ENCODE peak calls at places on chromosomes 12 and 14, in seven cellular contexts. I, X, Z, R, Y, G and D are unnamed samples.

GRCh38 chr12:133130038-133130807 is at the start of the genes ZNF10 and ZNF891:
- DNase-seq in I (peak; percentile 99), X (peak; percentile 95), Z (peak; percentile 98), R (peak; percentile 95), Y (peak; percentile 93), G (peak; percentile 65), D (peak; percentile 99)

GRCh38 chr14:24332094-24332983 is 2.5 kb downstream of the ADCY4 start:
- DNase-seq in I (peak; percentile 71), X (peak; percentile 42), Z (peak; percentile 80), R (peak; percentile 50), Y (peak; percentile 80), G (no peak), D (peak; percentile 97)

GRCh38 chr14:61527325-61528100 is 167.8 kb upstream of the HIF1A start:
- DNase-seq in I (peak; percentile 68), X (peak; percentile 87), Z (peak; percentile 73), R (peak; percentile 60), Y (no peak), G (no peak), D (no peak)

GRCh38 chr14:75634848-75635247 is 25.8 kb downstream of the ERG28 start:
- DNase-seq in I (no peak), X (no peak), Z (no peak), R (no peak), Y (no peak), G (no peak), D (no peak)

GRCh38 chr12:132554857-132555630 is 55.3 kb downstream of the LRCOL1 start:
- DNase-seq in I (peak; percentile 64), X (no peak), Z (no peak), R (no peak), Y (no peak), G (no peak), D (peak; percentile 51)

GRCh38 chr12:11653215-11653753 is 3.8 kb downstream of the ETV6 start:
- DNase-seq in I (no peak), X (no peak), Z (peak; percentile 23), R (no peak), Y (no peak), G (no peak), D (no peak)

GRCh38 chr14:99729991-99730875 is 46.1 kb downstream of the CYP46A1 start:
- DNase-seq in I (peak; percentile 65), X (no peak), Z (peak; percentile 66), R (peak; percentile 49), Y (peak; percentile 44), G (no peak), D (peak; percentile 86)

GRCh38 chr12:128783129-128783574 is 40.6 kb downstream of the SLC15A4 start:
- DNase-seq in I (no peak), X (peak; percentile 7), Z (peak; percentile 52), R (no peak), Y (no peak), G (no peak), D (no peak)

GRCh38 chr14:105028251-105028927 is 7.5 kb upstream of the CDCA4 start:
- DNase-seq in I (no peak), X (no peak), Z (peak; percentile 54), R (no peak), Y (no peak), G (peak; percentile 93), D (no peak)

GRCh38 chr14:69693823-69694729 is 72.9 kb upstream of the SRSF5 start:
- DNase-seq in I (peak; percentile 25), X (no peak), Z (peak; percentile 47), R (peak; percentile 59), Y (no peak), G (no peak), D (peak; percentile 60)

GRCh38 chr14:77607741-77608302 is 8.6 kb downstream of the SPTLC2 start:
- DNase-seq in I (no peak), X (no peak), Z (no peak), R (no peak), Y (no peak), G (no peak), D (no peak)

GRCh38 chr12:29448157-29448556 is 49.3 kb downstream of the OVCH1 start:
- DNase-seq in I (no peak), X (no peak), Z (no peak), R (no peak), Y (no peak), G (no peak), D (no peak)

GRCh38 chr12:50647031-50647430 is 116.9 kb upstream of the ATF1 start:
- DNase-seq in I (no peak), X (no peak), Z (no peak), R (no peak), Y (no peak), G (no peak), D (no peak)

GRCh38 chr14:52360831-52361230 is 46.7 kb downstream of the PTGER2 start:
- DNase-seq in I (no peak), X (no peak), Z (no peak), R (peak; percentile 18), Y (no peak), G (no peak), D (no peak)

GRCh38 chr12:89316705-89317139 is 35.6 kb downstream of the DUSP6 start:
- DNase-seq in I (no peak), X (no peak), Z (no peak), R (no peak), Y (no peak), G (no peak), D (no peak)

GRCh38 chr12:127280393-127281275 is 986.3 kb upstream of the TMEM132C start:
- DNase-seq in I (peak; percentile 54), X (no peak), Z (peak; percentile 42), R (no peak), Y (peak; percentile 23), G (no peak), D (no peak)

GRCh38 chr12:6178981-6179761 is 21.0 kb upstream of the CD9 start:
- DNase-seq in I (no peak), X (peak; percentile 48), Z (peak; percentile 22), R (no peak), Y (no peak), G (no peak), D (no peak)

GRCh38 chr12:108578264-108578663 is 15.9 kb downstream of the ISCU start:
- DNase-seq in I (no peak), X (no peak), Z (no peak), R (no peak), Y (no peak), G (no peak), D (no peak)

DNA sequence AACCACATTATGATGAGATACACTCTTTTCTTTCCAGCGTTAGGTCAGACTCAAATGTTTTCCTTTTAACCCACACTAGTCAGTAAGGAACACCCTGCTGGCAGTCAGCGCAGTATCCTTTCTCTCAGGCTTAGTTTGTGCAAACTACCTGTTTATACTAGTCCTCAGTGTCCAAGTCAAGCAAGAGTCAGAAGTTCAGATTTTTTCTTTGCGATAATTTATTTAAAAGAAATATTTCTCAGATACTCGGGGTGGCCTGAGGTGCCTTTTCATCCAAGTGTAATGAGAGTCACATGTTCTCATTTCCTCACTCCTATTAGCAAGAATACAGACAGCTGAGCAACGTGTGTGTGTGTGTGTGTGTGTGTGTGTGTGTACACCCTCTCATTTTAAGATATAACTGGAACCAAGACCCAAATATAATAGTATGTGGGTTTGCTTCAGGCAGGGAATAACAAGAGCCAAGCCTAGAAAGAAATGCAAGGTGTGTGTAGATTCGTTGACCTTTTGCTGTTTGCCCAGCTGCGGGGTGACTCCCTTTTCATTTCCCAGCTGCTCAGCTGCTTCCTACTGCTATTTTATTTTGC is 182.7 kb downstream of the KICS2 start:
- DNase-seq in I (peak; percentile 28), X (peak; percentile 29), Z (peak; percentile 64), R (no peak), Y (no peak), G (no peak), D (no peak)
- H3K4me3 ChIP-seq in I (no peak overlapping the region), X (no peak overlapping the region), Z (peak overlapping the region; percentile 22), R (no peak overlapping the region), Y (no peak overlapping the region), G (no peak overlapping the region), D (no peak overlapping the region)

GRCh38 chr12:625998-626397 is 37.2 kb downstream of the NINJ2 start:
- DNase-seq in I (no peak), X (no peak), Z (no peak), R (peak; percentile 40), Y (no peak), G (no peak), D (no peak)

GRCh38 chr12:623865-624372 is 39.3 kb downstream of the NINJ2 start:
- DNase-seq in I (no peak), X (no peak), Z (no peak), R (no peak), Y (no peak), G (no peak), D (no peak)

GRCh38 chr12:619346-619745 is 43.9 kb downstream of the NINJ2 start:
- DNase-seq in I (no peak), X (no peak), Z (no peak), R (no peak), Y (no peak), G (no peak), D (no peak)

GRCh38 chr12:623172-623864 is 39.9 kb downstream of the NINJ2 start:
- DNase-seq in I (no peak), X (no peak), Z (no peak), R (no peak), Y (no peak), G (no peak), D (no peak)

DNA sequence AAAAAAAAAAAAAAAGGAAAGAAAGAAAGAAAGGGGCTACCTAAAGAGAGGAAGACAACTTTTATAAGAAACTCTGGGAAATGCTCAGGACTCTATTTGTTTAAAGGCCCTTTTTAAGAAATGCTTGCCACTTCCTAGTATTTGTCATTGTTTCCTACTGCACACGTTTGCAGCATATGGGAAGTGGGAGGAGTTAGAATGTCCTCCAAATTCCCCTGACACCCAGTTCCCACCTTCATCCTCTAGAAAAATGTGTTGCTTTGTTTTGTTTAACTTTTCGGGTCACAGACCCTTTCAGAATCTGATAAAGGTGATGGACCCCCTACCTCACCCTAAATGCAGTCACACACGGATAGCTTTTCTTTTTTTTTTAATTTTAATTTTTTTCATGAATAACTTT is 40.8 kb downstream of the NINJ2 start:
- DNase-seq in I (no peak), X (no peak), Z (peak; percentile 42), R (no peak), Y (no peak), G (no peak), D (no peak)
- H3K27ac ChIP-seq in I (peak overlapping the region; percentile 78), X (no peak overlapping the region), Z (no peak overlapping the region), R (no peak overlapping the region), Y (no peak overlapping the region), G (no peak overlapping the region), D (no peak overlapping the region)

GRCh38 chr14:20376071-20376588 is 32.7 kb downstream of the PARP2 start:
- DNase-seq in I (no peak), X (no peak), Z (no peak), R (no peak), Y (no peak), G (no peak), D (no peak)
- H3K4me3 ChIP-seq in I (no peak overlapping the region), X (no peak overlapping the region), Z (no peak overlapping the region), R (no peak overlapping the region), Y (no peak overlapping the region), G (no peak overlapping the region), D (no peak overlapping the region)

DNA sequence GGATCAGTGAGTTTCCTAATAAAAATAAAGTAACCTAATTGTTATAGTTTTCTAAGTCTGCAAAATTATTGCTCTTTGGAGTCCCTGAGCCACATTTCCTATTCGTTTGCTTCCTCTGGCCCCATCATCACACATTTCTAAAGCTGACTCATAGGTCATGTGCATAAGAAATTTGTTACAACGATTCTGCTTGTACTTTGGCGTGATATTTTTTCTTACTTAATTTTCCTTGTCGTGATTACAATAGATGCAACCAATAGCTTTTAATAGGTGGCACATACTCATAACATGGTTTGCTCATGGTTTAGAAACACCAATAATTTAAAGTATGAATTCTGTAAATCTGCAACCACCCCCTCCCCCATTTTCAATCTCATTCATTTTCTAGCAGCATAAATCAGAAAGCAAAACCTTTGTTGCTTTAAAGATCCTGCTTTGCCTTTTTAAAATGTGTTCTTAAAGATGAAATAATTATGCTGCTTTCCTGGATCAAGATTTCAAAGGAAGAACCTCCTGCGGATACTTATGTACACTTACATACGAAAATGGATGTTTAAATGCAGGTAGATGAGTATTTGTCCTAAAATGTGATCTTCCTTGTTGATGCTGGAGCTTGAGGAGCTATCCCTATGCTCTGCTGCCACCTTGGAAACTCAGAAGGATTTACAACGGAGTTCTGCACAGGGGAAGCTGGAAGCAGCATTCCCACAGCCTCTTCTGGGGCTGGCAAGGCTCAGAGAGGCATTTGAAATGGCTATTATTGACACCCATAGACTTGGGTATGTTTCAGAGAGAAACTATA is 1.7 kb upstream of the FLRT2 start:
- DNase-seq in I (peak; percentile 93), X (peak; percentile 83), Z (peak; percentile 89), R (peak; percentile 43), Y (no peak), G (no peak), D (no peak)
- H3K27ac ChIP-seq in I (peak overlapping the region; percentile 86), X (peak overlapping the region; percentile 93), Z (peak overlapping the region; percentile 87), R (peak overlapping the region; percentile 90), Y (no peak overlapping the region), G (peak overlapping the region; percentile 86), D (no peak overlapping the region)